ENCODE peak calls at places on chromosomes 13 and 19, in five cellular contexts. L is breast epithelium, Q is D341Med, J is memory B cell, C is psoas muscle. E is an unnamed sample.

GRCh38 chr19:48819366-48819816 is 8.6 kb upstream of the BCAT2 start:
- DNase-seq in C (peak), L (peak), J (no peak), Q (no peak), E (peak)

GRCh38 chr19:10243606-10244005 is 8.4 kb upstream of the MRPL4 start:
- DNase-seq in J (no peak), Q (no peak), C (no peak), L (no peak), E (no peak)

GRCh38 chr13:110529522-110530311 is 31.8 kb downstream of the RAB20 start:
- DNase-seq in J (no peak), C (no peak), L (no peak), Q (no peak), E (no peak)

GRCh38 chr13:80436571-80437169 is 95.7 kb upstream of the SPRY2 start:
- DNase-seq in L (no peak), Q (no peak), J (no peak), C (no peak), E (no peak)

GRCh38 chr19:46678110-46678732 is 17.2 kb upstream of the DACT3 start:
- DNase-seq in Q (peak), J (peak), L (no peak), C (no peak), E (no peak)

GRCh38 chr13:100512422-100512821 is 76.2 kb downstream of the GGACT start:
- DNase-seq in L (no peak), Q (no peak), C (no peak), J (no peak), E (no peak)

GRCh38 chr13:106349080-106349841 is 186.2 kb downstream of the EFNB2 start:
- DNase-seq in L (no peak), C (no peak), Q (no peak), J (no peak), E (no peak)

GRCh38 chr13:35851238-35851814 is 279.9 kb downstream of the DCLK1 start:
- DNase-seq in Q (no peak), L (no peak), C (no peak), J (no peak), E (no peak)

GRCh38 chr13:113403255-113404104 is 39.5 kb upstream of the GRTP1 start:
- DNase-seq in C (no peak), L (no peak), J (no peak), Q (no peak), E (no peak)

GRCh38 chr13:20407759-20408158 is 117.9 kb downstream of the CRYL1 start:
- DNase-seq in J (no peak), L (no peak), Q (no peak), C (no peak), E (no peak)

GRCh38 chr13:35160921-35161320 is 218.9 kb downstream of the NBEA start:
- DNase-seq in Q (no peak), J (no peak), C (no peak), L (no peak), E (no peak)

GRCh38 chr13:52862358-52863206 is 14.1 kb upstream of the PCDH8 start:
- DNase-seq in L (no peak), C (no peak), J (no peak), Q (no peak), E (no peak)

GRCh38 chr13:45691251-45691650 is 10.9 kb upstream of the CBY2 start:
- DNase-seq in Q (no peak), C (no peak), J (no peak), L (no peak), E (no peak)

GRCh38 chr13:48446454-48446853 is 33.5 kb upstream of the LPAR6 start:
- DNase-seq in L (no peak), C (no peak), Q (no peak), J (no peak), E (no peak)

GRCh38 chr19:729564-730381 is 21.0 kb downstream of the PALM start:
- DNase-seq in Q (no peak), C (no peak), J (no peak), L (no peak), E (no peak)

GRCh38 chr19:53906211-53907192 is 2.6 kb upstream of the CACNG7 start:
- DNase-seq in L (no peak), J (peak), Q (peak), C (peak), E (peak)

GRCh38 chr19:4916292-4917082 is 7.2 kb downstream of the UHRF1 start:
- DNase-seq in L (no peak), C (no peak), Q (no peak), J (peak), E (no peak)

GRCh38 chr13:26709461-26709860 is 51.1 kb downstream of the GPR12 start:
- DNase-seq in L (no peak), C (no peak), J (no peak), Q (no peak), E (no peak)

GRCh38 chr19:19338082-19338481 is 17.5 kb downstream of the MAU2 start:
- DNase-seq in Q (no peak), L (no peak), J (no peak), C (no peak), E (no peak)

GRCh38 chr13:92473736-92474465 is 752.7 kb upstream of the GPC6 start:
- DNase-seq in L (no peak), Q (no peak), J (no peak), C (no peak), E (no peak)

GRCh38 chr13:97719759-97720158 is 233.7 kb upstream of the IPO5 start:
- DNase-seq in L (no peak), Q (no peak), C (no peak), J (no peak), E (no peak)

GRCh38 chr19:34343751-34344150 is 21.2 kb upstream of the GPI start:
- DNase-seq in C (no peak), J (no peak), Q (no peak), L (no peak), E (no peak)

GRCh38 chr19:5677156-5677555 is 3.2 kb downstream of the MICOS13 start:
- DNase-seq in C (no peak), L (no peak), J (no peak), Q (no peak), E (no peak)

GRCh38 chr19:15368051-15368632 is 11.4 kb downstream of the AKAP8 start:
- DNase-seq in L (no peak), C (no peak), Q (no peak), J (no peak), E (peak)

GRCh38 chr13:46119883-46120614 is 15.2 kb upstream of the CPB2 start:
- DNase-seq in Q (no peak), J (no peak), C (no peak), L (no peak), E (no peak)

E was measured in kidney.